ENCODE peak calls at places on chromosomes 11 and 22, in six cellular contexts. B is neural progenitor cell, C is ovary, X is HAP-1, H is trophoblast cell, R is fibroblast of lung. S is an unnamed sample.
A peak's percentile ranks its signal among the peaks of the same experiment; 100 is the strongest.

GRCh38 chr11:116787436-116787785 is 412 bp downstream of the ZPR1 start:
- DNase-seq in B (no peak), C (no peak), X (no peak), H (no peak), R (no peak), S (no peak)

GRCh38 chr11:110525883-110526282 is 96.1 kb downstream of the FDX1 start:
- DNase-seq in B (no peak), C (no peak), X (no peak), H (no peak), R (peak; percentile 88), S (no peak)

GRCh38 chr11:47504910-47505309 is 48.0 kb downstream of the CELF1 start:
- DNase-seq in B (no peak), C (no peak), X (no peak), H (no peak), R (no peak), S (no peak)

GRCh38 chr22:27416553-27417427 is 384.8 kb downstream of the MN1 start:
- DNase-seq in B (peak; percentile 49), C (no peak), X (no peak), H (no peak), R (peak; percentile 79), S (no peak)

GRCh38 chr11:27701262-27702105 is 1.2 kb upstream of the BDNF start:
- DNase-seq in B (peak; percentile 55), C (no peak), X (no peak), H (no peak), R (peak; percentile 69), S (peak; percentile 31)

GRCh38 chr22:24178502-24179440 is 2.5 kb upstream of the SUSD2 start:
- DNase-seq in B (peak; percentile 58), C (no peak), X (no peak), H (no peak), R (no peak), S (no peak)

GRCh38 chr11:125183641-125184040 is 19.1 kb downstream of the PKNOX2 start:
- DNase-seq in B (no peak), C (no peak), X (no peak), H (no peak), R (no peak), S (no peak)

GRCh38 chr11:125079151-125079877 is 16.2 kb downstream of the SLC37A2 start:
- DNase-seq in B (no peak), C (peak; percentile 33), X (no peak), H (no peak), R (no peak), S (no peak)

GRCh38 chr22:41917375-41917905 is 2.6 kb upstream of the SHISA8 start:
- DNase-seq in B (no peak), C (no peak), X (no peak), H (no peak), R (no peak), S (no peak)

GRCh38 chr11:123069878-123070821 is 8.2 kb upstream of the HSPA8 start:
- DNase-seq in B (no peak), C (no peak), X (peak; percentile 27), H (no peak), R (no peak), S (no peak)

GRCh38 chr11:4025957-4026324 is 68.7 kb upstream of the RRM1 start:
- DNase-seq in B (no peak), C (no peak), X (no peak), H (no peak), R (peak; percentile 28), S (no peak)

GRCh38 chr11:60798631-60799030 is 13.5 kb downstream of the MS4A10 start:
- DNase-seq in B (no peak), C (no peak), X (no peak), H (no peak), R (no peak), S (no peak)

GRCh38 chr11:64885367-64886286 is 7.2 kb upstream of the EHD1 start:
- DNase-seq in B (no peak), C (no peak), X (no peak), H (peak; percentile 66), R (peak; percentile 89), S (no peak)

GRCh38 chr22:43515411-43515810 is 103.6 kb downstream of the MPPED1 start:
- DNase-seq in B (no peak), C (no peak), X (no peak), H (no peak), R (no peak), S (no peak)

GRCh38 chr11:9003573-9004309 is at the start of gene NRIP3:
- DNase-seq in B (peak; percentile 83), C (peak; percentile 78), X (peak; percentile 16), H (peak; percentile 50), R (peak; percentile 45), S (peak; percentile 41)

GRCh38 chr11:100586346-100587101 is 100.6 kb upstream of the ARHGAP42 start:
- DNase-seq in B (no peak), C (no peak), X (no peak), H (no peak), R (no peak), S (no peak)

DNA sequence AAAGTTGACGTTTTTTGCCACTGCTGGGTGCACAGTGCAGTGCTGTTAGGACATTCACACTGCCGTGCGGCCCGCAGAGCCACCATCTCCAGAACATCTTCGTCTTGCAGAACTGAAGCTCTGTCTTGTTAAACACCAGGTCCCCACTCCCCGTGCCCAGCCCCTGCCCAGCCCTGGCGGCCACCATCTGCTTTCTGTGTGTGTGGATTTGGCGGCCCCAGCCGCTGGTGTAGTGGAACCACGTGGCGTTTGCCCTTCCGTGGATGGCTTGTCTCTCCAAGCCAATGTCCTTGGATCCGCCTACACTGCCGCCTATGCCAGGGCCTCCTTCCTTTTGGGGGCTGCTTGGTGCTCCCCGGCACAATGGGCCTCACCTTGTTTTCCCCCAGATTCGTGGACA is 8.2 kb upstream of the MUC5AC start:
- DNase-seq in B (no peak), C (peak; percentile 12), X (no peak), H (no peak), R (no peak), S (no peak)
- H3K27me3 ChIP-seq in B (no peaks in the 10 kb centered on the region), C (no peaks in the 10 kb centered on the region), X (no peaks in the 10 kb centered on the region), H (no peaks in the 10 kb centered on the region), R (no peaks in the 10 kb centered on the region), S (no peaks in the 10 kb centered on the region)

GRCh38 chr11:73382183-73382582 is 6.0 kb downstream of the RELT start:
- DNase-seq in B (no peak), C (no peak), X (no peak), H (no peak), R (no peak), S (no peak)
- H3K36me3 ChIP-seq in B (no peaks in the 10 kb centered on the region), C (no peaks in the 10 kb centered on the region), X (no peaks in the 10 kb centered on the region), H (no peaks in the 10 kb centered on the region), R (no peaks in the 10 kb centered on the region), S (peaks cover 1% of the 10 kb centered on the region)

DNA sequence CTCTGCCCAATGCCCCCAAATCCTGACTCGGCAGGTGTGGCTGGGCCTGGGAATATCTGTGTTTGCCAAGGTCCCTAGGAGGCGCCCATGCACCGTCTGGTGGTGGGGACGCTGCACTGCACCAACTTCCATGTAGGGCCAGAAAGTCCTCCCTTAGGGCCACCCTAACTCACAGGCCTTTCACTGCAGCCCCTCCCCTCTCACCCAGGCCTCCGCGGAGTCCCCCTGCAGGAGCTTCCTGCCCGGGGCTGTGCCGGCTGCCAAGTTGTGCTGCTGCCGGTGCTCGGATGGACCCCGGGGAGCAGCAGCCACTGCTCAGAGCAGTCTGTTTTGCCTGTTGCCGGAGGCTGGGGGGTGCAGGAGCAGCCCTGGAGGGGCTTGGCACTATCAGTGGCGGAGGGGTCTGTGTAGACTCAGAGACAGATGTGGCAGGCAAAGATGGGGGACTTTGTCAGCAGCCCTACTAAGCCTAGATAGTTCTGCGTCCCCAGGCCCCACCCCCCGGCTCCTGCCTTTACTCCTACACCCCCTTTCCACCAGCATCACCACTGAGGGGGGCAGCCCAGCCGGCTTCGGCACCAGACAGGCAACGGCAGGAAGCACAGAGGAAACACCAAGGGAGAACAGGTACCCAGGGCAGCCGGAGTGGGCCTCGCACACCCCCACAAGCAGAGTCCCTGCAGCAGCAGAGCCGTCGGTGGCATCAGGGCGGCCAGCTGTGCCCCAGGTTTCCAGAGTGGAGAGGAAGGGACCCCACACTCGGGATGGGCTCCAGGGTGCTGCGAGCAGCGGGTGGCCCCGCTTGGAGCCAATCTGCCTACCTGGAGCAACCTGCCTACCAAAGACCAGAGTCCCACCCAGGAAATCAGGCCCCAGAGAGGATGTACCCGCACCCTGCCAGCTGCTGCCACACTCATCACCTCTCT is 124.3 kb downstream of the TRIM29 start:
- DNase-seq in B (peak; percentile 87), C (peak; percentile 46), X (peak; percentile 34), H (no peak), R (peak; percentile 11), S (peak; percentile 13)
- H3K4me3 ChIP-seq in B (no peak overlapping the region), C (no peak overlapping the region), X (no peak overlapping the region), H (no peak overlapping the region), R (no peak overlapping the region), S (no peak overlapping the region)

GRCh38 chr11:118149493-118149892 is 3.1 kb downstream of the SCN4B start:
- DNase-seq in B (no peak), C (no peak), X (no peak), H (no peak), R (no peak), S (no peak)

GRCh38 chr11:118146554-118146953 is 6.1 kb downstream of the SCN4B start:
- DNase-seq in B (no peak), C (no peak), X (no peak), H (no peak), R (no peak), S (no peak)

GRCh38 chr11:118147502-118147901 is 5.1 kb downstream of the SCN4B start:
- DNase-seq in B (no peak), C (no peak), X (no peak), H (no peak), R (no peak), S (no peak)

GRCh38 chr11:118148877-118149276 is 3.7 kb downstream of the SCN4B start:
- DNase-seq in B (no peak), C (no peak), X (no peak), H (no peak), R (no peak), S (no peak)

DNA sequence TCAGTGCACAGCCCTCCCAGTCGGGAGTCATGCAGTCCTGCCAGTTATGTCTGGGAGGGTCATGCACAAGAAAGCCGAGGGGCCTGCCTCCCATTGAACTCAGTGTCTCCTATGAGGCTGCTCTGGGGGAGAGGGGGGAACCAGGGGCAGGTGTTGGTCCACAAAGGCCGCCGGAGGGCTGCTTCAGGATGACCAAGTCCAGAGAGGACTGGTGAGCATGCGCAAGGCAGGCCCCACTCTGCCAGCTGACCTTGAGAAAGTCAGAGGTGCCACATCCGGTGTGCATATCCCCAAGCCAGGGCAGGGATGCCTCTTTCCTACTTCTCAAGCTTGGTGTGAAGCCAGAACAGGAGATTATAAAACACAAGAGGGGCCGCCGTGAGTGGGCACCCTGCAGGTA is 4.4 kb downstream of the SCN4B start:
- DNase-seq in B (no peak), C (no peak), X (no peak), H (no peak), R (no peak), S (no peak)
- H3K27me3 ChIP-seq in B (peaks cover 97% of the 10 kb centered on the region), C (no peaks in the 10 kb centered on the region), X (peaks cover 12% of the 10 kb centered on the region), H (peaks cover 37% of the 10 kb centered on the region), R (peaks cover 31% of the 10 kb centered on the region), S (peaks cover 7% of the 10 kb centered on the region)

GRCh38 chr11:12263141-12263693 is 114.2 kb upstream of the PARVA start:
- DNase-seq in B (no peak), C (no peak), X (no peak), H (peak; percentile 48), R (no peak), S (no peak)
- H3K36me3 ChIP-seq in B (no peaks in the 10 kb centered on the region), C (no peaks in the 10 kb centered on the region), X (no peaks in the 10 kb centered on the region), H (no peaks in the 10 kb centered on the region), R (peaks cover 17% of the 10 kb centered on the region), S (no peaks in the 10 kb centered on the region)

DNA sequence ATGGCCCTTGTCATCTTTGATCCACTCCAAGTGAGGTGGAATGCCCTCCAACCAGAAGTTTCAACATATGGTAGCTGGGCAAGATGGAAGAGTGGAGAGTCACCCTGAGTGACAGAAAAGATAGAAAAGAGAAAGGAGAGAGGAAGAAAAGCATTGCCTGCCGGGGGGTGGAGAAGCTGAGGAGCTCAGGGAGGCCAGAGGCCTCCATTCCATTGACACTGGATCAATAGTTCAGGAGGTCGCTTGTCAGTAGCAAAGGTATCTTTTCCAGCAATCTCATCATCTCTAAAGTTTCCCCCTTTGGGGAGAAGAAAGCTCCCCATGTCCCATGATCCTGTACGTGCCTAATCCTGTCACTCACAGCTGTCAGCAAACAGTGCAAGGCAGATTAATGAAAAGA is 6.7 kb upstream of the C1QTNF6 start:
- DNase-seq in B (no peak), C (no peak), X (no peak), H (peak; percentile 50), R (no peak), S (no peak)
- H3K4me3 ChIP-seq in B (no peak overlapping the region), C (no peak overlapping the region), X (no peak overlapping the region), H (no peak overlapping the region), R (no peak overlapping the region), S (no peak overlapping the region)